ENCODE peak calls at places on chromosomes 11 and 22, in six cellular contexts. P is PC-9, V is cardiac fibroblast, U is tibial nerve, G is GM12865, A is choroid plexus epithelial cell. B is an unnamed sample.
A peak's percentile ranks its signal among the peaks of the same experiment; 100 is the strongest.

GRCh38 chr11:2474059-2474901 is 29.5 kb downstream of the KCNQ1 start:
- DNase-seq in V (no peak), P (no peak), U (no peak), G (no peak), A (no peak), B (no peak)

GRCh38 chr22:28442951-28443876 is 236.4 kb downstream of the TTC28 start:
- DNase-seq in V (peak; percentile 80), G (no peak), A (peak; percentile 84), P (peak; percentile 26), U (peak; percentile 67), B (peak; percentile 80)

GRCh38 chr11:71305041-71305440 is 52.7 kb upstream of the SHANK2 start:
- DNase-seq in V (no peak), U (no peak), G (no peak), P (no peak), A (no peak), B (no peak)

GRCh38 chr11:133698654-133699053 is 146.7 kb downstream of the SPATA19 start:
- DNase-seq in U (no peak), G (no peak), A (no peak), P (no peak), V (no peak), B (no peak)

GRCh38 chr11:2296913-2297622 is 4.7 kb downstream of the C11orf21 start:
- DNase-seq in V (no peak), P (no peak), U (no peak), G (no peak), A (no peak), B (no peak)

GRCh38 chr11:119728651-119729580 is at the start of gene NECTIN1:
- DNase-seq in U (peak; percentile 86), V (peak; percentile 79), P (peak; percentile 82), G (peak; percentile 87), A (peak; percentile 84), B (peak; percentile 80)

GRCh38 chr22:48897638-48897954 is 930.1 kb downstream of the BRD1 start:
- DNase-seq in P (no peak), G (no peak), A (no peak), V (no peak), U (no peak), B (no peak)

GRCh38 chr11:65700377-65700776 is 11.7 kb upstream of the KAT5 start:
- DNase-seq in A (no peak), G (no peak), V (no peak), P (no peak), U (no peak), B (no peak)

GRCh38 chr11:116869610-116870009 is 32.2 kb upstream of the APOA1 start:
- DNase-seq in U (no peak), V (no peak), G (no peak), A (no peak), P (no peak), B (no peak)

GRCh38 chr11:67563354-67564114 is 20.1 kb upstream of the GSTP1 start:
- DNase-seq in A (peak; percentile 87), P (peak; percentile 80), G (no peak), U (peak; percentile 33), V (peak; percentile 91), B (peak; percentile 94)

GRCh38 chr11:44112083-44112865 is 16.8 kb downstream of the EXT2 start:
- DNase-seq in P (no peak), U (no peak), V (peak; percentile 80), A (peak; percentile 57), G (peak; percentile 37), B (peak; percentile 52)

GRCh38 chr22:44202261-44202789 is 21.6 kb downstream of the PARVG start:
- DNase-seq in A (peak; percentile 81), V (peak; percentile 57), U (no peak), P (no peak), G (no peak), B (peak; percentile 83)

GRCh38 chr11:74696932-74697687 is 34.1 kb downstream of the CHRDL2 start:
- DNase-seq in G (peak; percentile 51), U (peak; percentile 76), V (peak; percentile 88), A (peak; percentile 95), P (no peak), B (peak; percentile 95)

DNA sequence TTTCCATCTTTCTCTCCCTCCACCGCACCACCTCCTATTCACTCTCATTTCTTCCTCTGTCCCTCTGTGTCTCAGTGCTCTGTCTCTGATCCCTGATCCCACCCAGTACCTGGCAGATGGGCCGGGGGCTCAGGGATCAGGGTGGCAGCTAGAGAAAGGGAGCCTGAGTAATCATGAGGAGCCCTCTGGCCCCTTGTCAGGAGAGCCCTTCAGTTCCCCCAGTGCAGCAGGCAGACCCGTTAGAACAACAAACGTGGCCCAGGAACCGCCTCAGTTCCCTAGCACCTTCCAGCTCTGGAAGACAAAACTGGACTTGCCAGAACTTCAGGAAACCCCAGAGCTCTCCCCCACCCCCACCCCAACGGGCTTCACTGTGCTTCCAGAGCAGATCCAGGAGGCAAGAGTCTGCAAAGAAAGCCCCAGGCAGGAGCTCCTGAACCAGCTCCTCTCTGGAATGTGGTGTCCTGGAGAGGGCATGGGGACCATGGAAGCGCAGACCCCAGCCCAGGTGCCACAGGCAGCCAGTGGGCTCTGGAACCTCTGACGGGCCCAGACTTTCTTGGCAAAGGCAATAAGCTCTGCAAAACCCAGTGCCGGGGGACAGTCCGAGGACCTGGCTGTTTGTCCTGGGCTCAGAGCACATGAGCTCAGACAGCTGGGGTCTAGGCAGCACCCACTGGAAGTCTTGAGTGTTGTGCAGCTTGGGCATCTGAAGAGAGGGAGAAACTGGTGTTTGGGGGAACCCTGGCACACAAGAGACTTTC is 43.2 kb downstream of the LMO1 start:
- DNase-seq in V (no peak), A (no peak), G (no peak), P (no peak), U (no peak), B (no peak)
- TF ChIP-seq CTCF in V (no peak), A (no peak), G (no peak), P (no peak), U (no peak), B (no peak)

DNA sequence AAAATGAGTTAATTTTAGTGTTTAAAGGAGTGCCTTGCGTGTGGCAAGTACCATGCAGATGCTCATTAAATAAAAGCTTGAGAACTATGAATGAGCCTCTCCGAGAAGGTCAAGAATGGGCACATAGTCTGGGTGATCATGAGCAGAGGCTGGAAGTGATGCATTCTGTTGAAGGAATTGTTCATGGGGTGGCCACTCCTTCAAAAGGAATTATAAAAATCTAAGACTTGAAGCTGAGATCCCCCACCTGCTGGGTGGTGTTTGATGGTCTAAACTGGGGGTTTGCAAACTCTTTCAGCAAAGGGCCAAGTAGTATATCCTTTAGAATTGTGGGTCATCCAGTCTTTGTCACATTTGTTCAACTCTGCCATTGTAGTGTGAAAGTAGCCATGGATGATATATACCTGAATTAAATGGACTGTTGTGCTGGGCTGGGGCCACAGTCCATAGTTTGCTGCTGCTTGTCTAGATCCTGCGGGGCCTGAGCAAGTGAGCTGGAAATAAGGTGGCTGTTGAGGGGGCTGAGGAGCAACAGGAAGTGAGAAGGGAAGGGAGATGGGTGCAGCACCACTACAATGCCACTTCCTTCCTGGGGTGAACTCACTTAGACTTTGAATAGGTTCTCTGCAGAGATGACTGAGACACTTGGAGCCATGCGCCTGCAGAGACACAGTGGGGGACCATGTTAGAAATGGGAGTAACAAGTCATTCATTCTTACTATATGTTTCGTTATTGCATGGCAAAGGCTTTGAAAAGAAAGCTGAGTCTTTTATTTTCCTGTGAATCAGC is 179.0 kb downstream of the SNX19 start:
- DNase-seq in P (no peak), U (no peak), A (peak; percentile 41), G (peak; percentile 5), V (peak; percentile 31), B (peak; percentile 44)
- H3K4me3 ChIP-seq in P (no peak overlapping the region), U (no peak overlapping the region), A (no peak overlapping the region), G (no peak overlapping the region), V (no peak overlapping the region), B (no peak overlapping the region)

DNA sequence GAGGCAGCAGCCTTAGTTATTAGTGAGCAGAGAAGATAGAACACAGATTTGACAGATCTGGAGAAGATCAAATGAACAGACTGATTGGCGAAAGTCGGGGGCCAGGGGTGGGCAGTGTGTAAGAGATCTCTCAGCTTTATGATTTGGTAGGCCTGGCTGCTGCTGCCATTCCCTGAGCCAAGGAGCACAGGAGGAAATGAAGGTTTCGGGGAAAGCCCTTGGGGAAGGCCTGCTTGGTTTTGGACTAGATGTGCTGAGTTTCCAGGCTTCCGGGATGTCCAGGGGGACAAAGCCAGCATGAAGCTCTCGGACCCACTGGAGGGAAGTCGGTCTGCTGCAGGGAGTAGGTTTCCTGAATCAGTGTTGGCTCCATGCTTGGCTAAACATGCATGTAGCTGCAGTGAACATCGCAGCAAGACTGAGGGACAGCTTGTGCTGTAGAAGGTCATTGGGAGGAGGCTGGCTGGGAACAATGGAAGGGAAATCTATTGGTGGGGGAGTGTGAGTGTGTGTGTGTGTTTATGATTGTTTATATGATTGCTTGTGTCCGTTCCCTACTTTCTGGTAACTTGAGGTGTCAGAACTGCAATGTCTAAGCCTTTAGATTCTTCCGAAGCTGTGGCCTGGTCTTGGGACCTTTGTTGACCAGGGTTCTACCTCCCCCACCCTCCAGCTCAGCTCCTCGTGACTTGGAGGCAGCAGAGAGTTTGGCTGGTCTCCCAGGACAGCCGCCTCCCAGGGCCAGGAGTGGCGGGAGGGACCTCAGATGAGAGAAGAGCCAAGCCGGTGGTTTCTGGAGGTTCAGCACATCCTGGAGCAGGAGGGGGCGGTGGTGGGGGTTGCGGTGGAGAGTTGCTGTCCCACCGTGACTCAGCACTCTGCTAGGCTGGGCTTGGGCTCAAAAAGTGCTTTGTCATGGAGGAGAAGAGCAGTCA is 4.0 kb upstream of the FTH1 start:
- DNase-seq in A (peak; percentile 100), V (peak; percentile 100), G (peak; percentile 93), U (peak; percentile 98), P (peak; percentile 99), B (peak; percentile 100)
- TF ChIP-seq CTCF in A (no peak), V (no peak), G (no peak), U (no peak), P (no peak), B (no peak)

DNA sequence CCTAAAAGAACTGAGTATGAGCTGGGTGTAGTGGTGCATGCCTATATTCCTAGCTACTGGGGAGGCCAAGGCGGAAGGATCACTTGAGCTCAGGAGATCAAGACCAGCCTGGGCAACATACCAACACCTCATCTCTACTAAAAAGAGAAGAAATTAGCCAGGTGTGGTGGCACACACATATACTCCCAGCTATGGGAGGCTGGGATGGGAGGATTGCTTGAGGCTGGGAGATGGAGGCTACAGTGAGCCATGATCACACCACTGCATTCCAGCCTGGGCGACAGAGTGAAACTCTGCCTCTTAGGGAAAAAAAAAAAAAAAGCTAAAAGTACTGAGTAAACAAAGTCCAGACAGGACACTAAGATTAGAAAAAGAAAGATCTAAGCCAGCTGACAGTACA is 3.5 kb upstream of the HTR3B start:
- DNase-seq in V (no peak), G (no peak), A (no peak), U (no peak), P (no peak), B (no peak)
- H3K4me3 ChIP-seq in V (no peak overlapping the region), G (no peak overlapping the region), A (no peak overlapping the region), U (no peak overlapping the region), P (no peak overlapping the region), B (no peak overlapping the region)

GRCh38 chr11:18721576-18722292 is 4.3 kb downstream of the IGSF22 start:
- DNase-seq in U (peak; percentile 61), G (peak; percentile 58), A (peak; percentile 55), V (peak; percentile 52), P (peak; percentile 54), B (peak; percentile 37)

GRCh38 chr11:18720811-18721575 is 5.0 kb downstream of the IGSF22 start:
- DNase-seq in V (peak; percentile 43), P (peak; percentile 78), U (peak; percentile 79), A (peak; percentile 57), G (peak; percentile 33), B (peak; percentile 43)

GRCh38 chr11:18723991-18724390 is 2.0 kb downstream of the IGSF22 start:
- DNase-seq in G (no peak), U (no peak), P (no peak), A (no peak), V (no peak), B (no peak)

GRCh38 chr11:18720086-18720810 is 5.7 kb downstream of the IGSF22 start:
- DNase-seq in P (no peak), U (no peak), A (no peak), G (no peak), V (no peak), B (peak; percentile 62)

GRCh38 chr11:18722293-18722637 is 3.7 kb downstream of the IGSF22 start:
- DNase-seq in U (no peak), P (no peak), V (no peak), G (no peak), A (no peak), B (no peak)
- TF ChIP-seq CTCF in U (no peak), P (peak; percentile 48), V (no peak), G (no peak), A (no peak), B (no peak)

B was measured in fibroblast of the aortic adventitia.